ENCODE peak calls at places on chromosomes 13 and 19, in eight cellular contexts. One of them, this sample, is unnamed.

GRCh38 chr13:43307921-43308433 is 284.6 kb downstream of the DNAJC15 start:
- DNase-seq in H1: no peak
- DNase-seq in IMR-90: peak
- DNase-seq in GM23338: no peak
- DNase-seq in cardiac muscle cell: peak
- DNase-seq in LNCaP clone FGC: peak
- DNase-seq in dorsolateral prefrontal cortex: peak
- DNase-seq in left ventricle myocardium inferior: peak
- DNase-seq in this sample: no peak

GRCh38 chr19:50967924-50968708 is 1.3 kb downstream of the KLK6 start:
- DNase-seq in GM23338: peak
- DNase-seq in LNCaP clone FGC: no peak
- DNase-seq in IMR-90: no peak
- DNase-seq in left ventricle myocardium inferior: no peak
- DNase-seq in cardiac muscle cell: no peak
- DNase-seq in dorsolateral prefrontal cortex: no peak
- DNase-seq in H1: no peak
- DNase-seq in this sample: no peak

GRCh38 chr19:8392017-8392591 is 1.9 kb downstream of the RAB11B start:
- DNase-seq in LNCaP clone FGC: no peak
- DNase-seq in dorsolateral prefrontal cortex: no peak
- DNase-seq in IMR-90: no peak
- DNase-seq in H1: no peak
- DNase-seq in GM23338: no peak
- DNase-seq in cardiac muscle cell: peak
- DNase-seq in left ventricle myocardium inferior: peak
- DNase-seq in this sample: no peak

GRCh38 chr13:103431880-103432279 is 365.7 kb upstream of the SLC10A2 start:
- DNase-seq in GM23338: no peak
- DNase-seq in left ventricle myocardium inferior: no peak
- DNase-seq in IMR-90: no peak
- DNase-seq in LNCaP clone FGC: no peak
- DNase-seq in dorsolateral prefrontal cortex: no peak
- DNase-seq in H1: no peak
- DNase-seq in cardiac muscle cell: no peak
- DNase-seq in this sample: no peak

GRCh38 chr13:112840472-112841302 is 128.3 kb upstream of the MCF2L start:
- DNase-seq in GM23338: no peak
- DNase-seq in IMR-90: no peak
- DNase-seq in dorsolateral prefrontal cortex: no peak
- DNase-seq in H1: no peak
- DNase-seq in cardiac muscle cell: no peak
- DNase-seq in LNCaP clone FGC: no peak
- DNase-seq in left ventricle myocardium inferior: no peak
- DNase-seq in this sample: no peak

GRCh38 chr19:40802300-40803169 is 3.5 kb downstream of the EGLN2 start:
- DNase-seq in dorsolateral prefrontal cortex: no peak
- DNase-seq in IMR-90: no peak
- DNase-seq in LNCaP clone FGC: no peak
- DNase-seq in left ventricle myocardium inferior: peak
- DNase-seq in H1: no peak
- DNase-seq in cardiac muscle cell: peak
- DNase-seq in GM23338: no peak
- DNase-seq in this sample: no peak

GRCh38 chr13:54640719-54641118 is 1612.1 kb downstream of the OLFM4 start:
- DNase-seq in left ventricle myocardium inferior: no peak
- DNase-seq in IMR-90: no peak
- DNase-seq in cardiac muscle cell: no peak
- DNase-seq in H1: no peak
- DNase-seq in LNCaP clone FGC: no peak
- DNase-seq in dorsolateral prefrontal cortex: no peak
- DNase-seq in GM23338: peak
- DNase-seq in this sample: no peak

GRCh38 chr13:52695856-52696255 is 43.2 kb downstream of the SUGT1 start:
- DNase-seq in H1: no peak
- DNase-seq in GM23338: no peak
- DNase-seq in left ventricle myocardium inferior: no peak
- DNase-seq in LNCaP clone FGC: no peak
- DNase-seq in cardiac muscle cell: peak
- DNase-seq in IMR-90: peak
- DNase-seq in dorsolateral prefrontal cortex: no peak
- DNase-seq in this sample: no peak

GRCh38 chr19:16373539-16373938 is 48.9 kb downstream of the KLF2 start:
- DNase-seq in dorsolateral prefrontal cortex: no peak
- DNase-seq in IMR-90: peak
- DNase-seq in cardiac muscle cell: peak
- DNase-seq in left ventricle myocardium inferior: peak
- DNase-seq in H1: no peak
- DNase-seq in GM23338: no peak
- DNase-seq in LNCaP clone FGC: no peak
- DNase-seq in this sample: no peak

GRCh38 chr13:95234242-95234641 is 67.0 kb downstream of the ABCC4 start:
- DNase-seq in GM23338: no peak
- DNase-seq in cardiac muscle cell: no peak
- DNase-seq in IMR-90: no peak
- DNase-seq in dorsolateral prefrontal cortex: no peak
- DNase-seq in LNCaP clone FGC: no peak
- DNase-seq in H1: no peak
- DNase-seq in left ventricle myocardium inferior: no peak
- DNase-seq in this sample: no peak

GRCh38 chr19:9934132-9934950 is 2.0 kb downstream of the OLFM2 start:
- DNase-seq in left ventricle myocardium inferior: peak
- DNase-seq in LNCaP clone FGC: no peak
- DNase-seq in IMR-90: peak
- DNase-seq in dorsolateral prefrontal cortex: peak
- DNase-seq in GM23338: peak
- DNase-seq in H1: peak
- DNase-seq in cardiac muscle cell: peak
- DNase-seq in this sample: no peak

GRCh38 chr19:30790048-30790680 is 418.0 kb downstream of the ZNF536 start:
- DNase-seq in LNCaP clone FGC: no peak
- DNase-seq in GM23338: no peak
- DNase-seq in left ventricle myocardium inferior: no peak
- DNase-seq in cardiac muscle cell: no peak
- DNase-seq in IMR-90: no peak
- DNase-seq in dorsolateral prefrontal cortex: no peak
- DNase-seq in H1: no peak
- DNase-seq in this sample: no peak

GRCh38 chr19:46579286-46579944 is 21.7 kb upstream of the CALM3 start:
- DNase-seq in cardiac muscle cell: peak
- DNase-seq in H1: no peak
- DNase-seq in dorsolateral prefrontal cortex: no peak
- DNase-seq in LNCaP clone FGC: no peak
- DNase-seq in IMR-90: no peak
- DNase-seq in left ventricle myocardium inferior: no peak
- DNase-seq in GM23338: peak
- DNase-seq in this sample: no peak

GRCh38 chr19:55703790-55704215 is 28.8 kb downstream of the EPN1 start:
- DNase-seq in cardiac muscle cell: peak
- DNase-seq in dorsolateral prefrontal cortex: no peak
- DNase-seq in LNCaP clone FGC: no peak
- DNase-seq in IMR-90: no peak
- DNase-seq in H1: peak
- DNase-seq in left ventricle myocardium inferior: no peak
- DNase-seq in GM23338: peak
- DNase-seq in this sample: no peak

DNA sequence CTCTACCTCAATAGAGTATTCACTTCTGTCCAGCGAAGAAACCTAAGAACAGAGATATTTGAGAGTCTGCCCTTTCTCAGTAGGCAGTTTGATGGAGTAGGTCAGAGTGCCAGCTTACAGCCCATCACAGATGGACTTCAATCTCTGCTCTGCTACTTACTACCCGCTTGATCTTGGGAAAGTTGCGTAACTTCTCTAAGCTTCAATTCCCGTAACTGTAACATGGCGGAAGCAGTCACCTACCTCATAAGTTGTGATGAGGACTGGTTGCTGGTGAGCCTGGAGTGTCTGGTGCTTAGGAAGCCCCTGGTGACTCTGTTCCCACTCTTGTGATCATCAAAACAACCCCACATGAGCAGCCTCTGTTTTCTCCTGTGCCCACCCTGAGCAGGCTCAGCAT is 31.0 kb downstream of the AMER2 start:
- DNase-seq in dorsolateral prefrontal cortex: no peak
- DNase-seq in left ventricle myocardium inferior: no peak
- DNase-seq in H1: no peak
- DNase-seq in IMR-90: no peak
- DNase-seq in GM23338: no peak
- DNase-seq in LNCaP clone FGC: no peak
- DNase-seq in cardiac muscle cell: no peak
- DNase-seq in this sample: no peak
- H3K4me3 ChIP-seq in dorsolateral prefrontal cortex: no peak
- H3K4me3 ChIP-seq in left ventricle myocardium inferior: no peak
- H3K4me3 ChIP-seq in H1: no peak
- H3K4me3 ChIP-seq in IMR-90: no peak
- H3K4me3 ChIP-seq in GM23338: no peak
- H3K4me3 ChIP-seq in LNCaP clone FGC: no peak
- H3K4me3 ChIP-seq in cardiac muscle cell: no peak
- H3K4me3 ChIP-seq in this sample: no peak

GRCh38 chr13:99980201-99981114 is 1.1 kb upstream of the ZIC2 start:
- DNase-seq in LNCaP clone FGC: no peak
- DNase-seq in dorsolateral prefrontal cortex: no peak
- DNase-seq in left ventricle myocardium inferior: peak
- DNase-seq in IMR-90: peak
- DNase-seq in H1: no peak
- DNase-seq in GM23338: peak
- DNase-seq in cardiac muscle cell: peak
- DNase-seq in this sample: no peak
- H3K4me3 ChIP-seq in LNCaP clone FGC: peak
- H3K4me3 ChIP-seq in dorsolateral prefrontal cortex: peak
- H3K4me3 ChIP-seq in left ventricle myocardium inferior: peak
- H3K4me3 ChIP-seq in IMR-90: peak
- H3K4me3 ChIP-seq in H1: peak
- H3K4me3 ChIP-seq in GM23338: peak
- H3K4me3 ChIP-seq in cardiac muscle cell: peak
- H3K4me3 ChIP-seq in this sample: peak

GRCh38 chr19:38834590-38834989 is 3.0 kb upstream of the ECH1 start:
- DNase-seq in cardiac muscle cell: no peak
- DNase-seq in left ventricle myocardium inferior: no peak
- DNase-seq in GM23338: peak
- DNase-seq in LNCaP clone FGC: no peak
- DNase-seq in dorsolateral prefrontal cortex: no peak
- DNase-seq in H1: no peak
- DNase-seq in IMR-90: no peak
- DNase-seq in this sample: no peak

GRCh38 chr19:38826856-38827551 is 4.6 kb downstream of the ECH1 start:
- DNase-seq in IMR-90: no peak
- DNase-seq in cardiac muscle cell: no peak
- DNase-seq in GM23338: no peak
- DNase-seq in left ventricle myocardium inferior: no peak
- DNase-seq in LNCaP clone FGC: no peak
- DNase-seq in dorsolateral prefrontal cortex: no peak
- DNase-seq in H1: no peak
- DNase-seq in this sample: no peak

GRCh38 chr19:38834104-38834490 is 2.5 kb upstream of the ECH1 start:
- DNase-seq in LNCaP clone FGC: no peak
- DNase-seq in H1: no peak
- DNase-seq in GM23338: no peak
- DNase-seq in IMR-90: peak
- DNase-seq in left ventricle myocardium inferior: no peak
- DNase-seq in dorsolateral prefrontal cortex: no peak
- DNase-seq in cardiac muscle cell: no peak
- DNase-seq in this sample: no peak

GRCh38 chr19:38831142-38831605 is 420 bp downstream of the ECH1 start:
- DNase-seq in left ventricle myocardium inferior: peak
- DNase-seq in GM23338: peak
- DNase-seq in cardiac muscle cell: peak
- DNase-seq in LNCaP clone FGC: peak
- DNase-seq in dorsolateral prefrontal cortex: peak
- DNase-seq in IMR-90: peak
- DNase-seq in H1: no peak
- DNase-seq in this sample: no peak

DNA sequence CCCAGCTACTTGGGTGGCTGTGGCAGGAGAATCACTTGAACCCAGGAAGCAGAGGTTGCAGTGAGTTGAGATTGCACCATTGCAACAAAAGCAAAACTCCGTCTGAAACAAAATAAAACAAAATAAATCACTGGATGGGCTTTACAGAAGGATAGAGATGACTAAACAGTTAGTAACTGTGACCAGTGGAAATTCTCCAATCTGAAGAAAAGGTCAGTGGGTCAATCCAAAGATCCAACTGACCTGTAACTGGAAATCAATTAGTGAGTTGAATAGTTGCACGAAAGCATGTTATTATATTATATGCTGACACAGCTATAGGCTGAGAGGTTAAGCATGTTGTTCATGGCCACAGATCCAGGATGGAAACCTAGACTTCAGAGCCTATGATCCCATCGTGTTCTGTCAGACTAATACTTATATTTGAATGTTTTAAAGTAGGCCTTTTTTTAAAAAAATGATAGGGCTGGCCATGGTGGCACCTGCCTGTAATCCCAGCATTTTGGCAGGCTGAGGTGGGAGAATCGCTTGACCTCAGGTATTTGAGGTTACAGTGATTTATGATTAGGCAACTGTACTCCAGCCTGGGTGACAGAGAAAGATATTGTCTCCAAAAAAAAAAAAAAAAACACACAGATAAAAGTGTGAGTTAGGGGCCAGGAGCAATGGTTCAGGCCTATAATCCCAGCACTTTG is 1.4 kb downstream of the ECH1 start:
- DNase-seq in IMR-90: peak
- DNase-seq in cardiac muscle cell: no peak
- DNase-seq in left ventricle myocardium inferior: no peak
- DNase-seq in dorsolateral prefrontal cortex: no peak
- DNase-seq in H1: no peak
- DNase-seq in GM23338: no peak
- DNase-seq in LNCaP clone FGC: no peak
- DNase-seq in this sample: no peak
- H3K4me3 ChIP-seq in IMR-90: no peak
- H3K4me3 ChIP-seq in cardiac muscle cell: no peak
- H3K4me3 ChIP-seq in left ventricle myocardium inferior: peak
- H3K4me3 ChIP-seq in dorsolateral prefrontal cortex: no peak
- H3K4me3 ChIP-seq in H1: no peak
- H3K4me3 ChIP-seq in GM23338: peak
- H3K4me3 ChIP-seq in LNCaP clone FGC: peak
- H3K4me3 ChIP-seq in this sample: peak

DNA sequence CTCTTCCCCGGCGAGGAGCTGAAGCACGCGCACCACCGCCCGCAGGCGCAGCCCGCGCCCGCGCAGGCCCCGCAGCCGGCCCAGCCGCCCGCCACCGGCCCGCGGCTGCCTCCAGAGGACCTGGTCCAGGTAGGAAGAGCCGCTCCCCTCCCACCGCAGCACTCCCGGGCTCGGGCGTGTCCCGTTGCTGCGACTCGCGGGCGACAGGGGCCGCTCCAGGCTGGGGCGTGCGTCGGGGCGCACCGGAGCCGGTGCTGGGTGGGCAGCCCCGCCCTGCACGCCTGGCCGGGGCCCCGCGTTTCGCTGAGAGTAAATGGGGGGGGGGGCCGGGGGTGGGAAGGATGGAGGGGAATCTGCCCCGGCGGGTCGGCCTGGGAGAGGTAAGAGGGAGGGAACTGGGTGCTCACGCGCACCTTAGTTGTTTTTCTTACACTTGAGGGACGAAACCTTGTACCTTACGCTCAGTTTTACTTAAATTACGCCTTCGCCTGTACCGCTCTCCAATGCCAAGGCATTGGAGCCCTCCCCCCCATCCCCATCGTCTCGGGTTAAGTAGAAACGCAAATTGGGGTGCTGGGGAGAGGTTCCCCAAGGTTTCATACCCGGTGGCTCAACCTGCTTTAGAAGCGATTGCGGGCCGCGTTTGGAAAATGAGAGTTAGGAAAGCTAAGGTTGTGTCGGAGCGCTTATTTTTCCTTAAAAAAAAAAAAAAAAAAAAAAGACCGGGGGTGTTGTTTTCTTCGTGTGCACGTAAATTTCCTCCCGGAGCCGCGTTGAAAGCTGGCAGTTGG is 850 bp downstream of the KLF5 start:
- DNase-seq in GM23338: peak
- DNase-seq in left ventricle myocardium inferior: peak
- DNase-seq in LNCaP clone FGC: no peak
- DNase-seq in dorsolateral prefrontal cortex: peak
- DNase-seq in H1: no peak
- DNase-seq in cardiac muscle cell: no peak
- DNase-seq in IMR-90: peak
- DNase-seq in this sample: no peak
- H3K4me3 ChIP-seq in GM23338: peak
- H3K4me3 ChIP-seq in left ventricle myocardium inferior: peak
- H3K4me3 ChIP-seq in LNCaP clone FGC: peak
- H3K4me3 ChIP-seq in dorsolateral prefrontal cortex: peak
- H3K4me3 ChIP-seq in H1: peak
- H3K4me3 ChIP-seq in cardiac muscle cell: peak
- H3K4me3 ChIP-seq in IMR-90: peak
- H3K4me3 ChIP-seq in this sample: peak